ENCODE peak calls at places on chromosomes 4 and X, in four cellular contexts. O, H, I and Q are unnamed samples.

GRCh38 chrX:13670197-13670596 is 17.3 kb downstream of the TCEANC start:
- DNase-seq in O (no peak), H (no peak), I (no peak), Q (no peak)

GRCh38 chr4:137861682-137862081 is 329.4 kb upstream of the PCDH18 start:
- DNase-seq in O (no peak), H (no peak), I (peak), Q (no peak)

GRCh38 chr4:25442863-25443307 is 65.8 kb downstream of the ANAPC4 start:
- DNase-seq in O (no peak), H (no peak), I (no peak), Q (no peak)

GRCh38 chr4:106238819-106239420 is 77.1 kb downstream of the TBCK start:
- DNase-seq in O (no peak), H (peak), I (peak), Q (peak)

GRCh38 chr4:6443035-6444023 is 29.1 kb downstream of the PPP2R2C start:
- DNase-seq in O (no peak), H (no peak), I (no peak), Q (no peak)

GRCh38 chr4:680931-681645 is 6.7 kb downstream of the MYL5 start:
- DNase-seq in O (no peak), H (peak), I (no peak), Q (peak)

GRCh38 chr4:86791126-86791525 is 58.1 kb downstream of the SLC10A6 start:
- DNase-seq in O (no peak), H (peak), I (no peak), Q (no peak)

GRCh38 chr4:75168548-75168947 is 235.6 kb downstream of the PARM1 start:
- DNase-seq in O (no peak), H (no peak), I (no peak), Q (no peak)

GRCh38 chrX:134603806-134604700 is 54.2 kb downstream of the PLAC1 start:
- DNase-seq in O (no peak), H (no peak), I (peak), Q (no peak)

GRCh38 chr4:146647615-146648383 is 9.1 kb downstream of the POU4F2 start:
- DNase-seq in O (no peak), H (peak), I (no peak), Q (no peak)

GRCh38 chrX:41604154-41604553 is 84.6 kb upstream of the GPR34 start:
- DNase-seq in O (no peak), H (no peak), I (no peak), Q (no peak)

GRCh38 chrX:130053236-130053635 is 57.1 kb downstream of the ELF4 start:
- DNase-seq in O (no peak), H (no peak), I (no peak), Q (no peak)

GRCh38 chr4:65943076-65943475 is 272.8 kb upstream of the EPHA5 start:
- DNase-seq in O (no peak), H (no peak), I (no peak), Q (no peak)

GRCh38 chrX:69214463-69214862 is 49.2 kb upstream of the PJA1 start:
- DNase-seq in O (no peak), H (no peak), I (no peak), Q (no peak)

GRCh38 chr4:145847764-145848163 is 90.9 kb downstream of the ZNF827 start:
- DNase-seq in O (no peak), H (no peak), I (no peak), Q (no peak)

GRCh38 chrX:54413753-54414152 is 26.5 kb upstream of the TSR2 start:
- DNase-seq in O (no peak), H (no peak), I (no peak), Q (no peak)

GRCh38 chr4:141599853-141600252 is 36.5 kb upstream of the IL15 start:
- DNase-seq in O (no peak), H (no peak), I (peak), Q (no peak)

GRCh38 chr4:183266386-183266785 is 53.7 kb downstream of the CLDN22 start:
- DNase-seq in O (no peak), H (no peak), I (peak), Q (no peak)

GRCh38 chr4:129806986-129807385 is 711.0 kb downstream of the C4orf33 start:
- DNase-seq in O (no peak), H (no peak), I (no peak), Q (no peak)

GRCh38 chrX:47162927-47163583 is 18.0 kb downstream of the RBM10 start:
- DNase-seq in O (no peak), H (no peak), I (no peak), Q (no peak)

GRCh38 chr4:169208516-169208915 is 62.2 kb downstream of the SH3RF1 start:
- DNase-seq in O (no peak), H (no peak), I (peak), Q (no peak)

DNA sequence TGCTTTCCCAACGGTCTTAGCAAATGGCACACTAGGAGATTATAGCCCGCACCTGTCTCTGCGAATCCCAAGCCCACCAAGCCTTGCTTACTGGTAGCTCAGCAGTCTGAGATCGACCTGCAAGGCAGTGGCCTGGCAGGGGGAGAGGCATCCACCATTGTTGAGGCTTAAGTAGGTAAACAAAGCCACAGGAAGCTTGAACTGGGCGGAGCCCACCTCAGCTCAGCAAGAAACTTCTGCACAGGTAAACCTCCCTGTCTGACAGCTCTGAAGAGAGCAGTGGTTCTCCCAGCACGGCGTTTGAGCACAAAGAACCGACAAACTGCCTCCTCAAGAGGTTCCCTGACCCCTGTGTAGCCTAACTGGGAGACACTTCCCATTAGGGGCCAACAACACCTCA is 42.8 kb downstream of the BRWD3 start:
- DNase-seq in O (no peak), H (no peak), I (no peak), Q (no peak)
- TF ChIP-seq CHD1 in O (no peak), H (no peak), I (no peak), Q (no peak)

GRCh38 chrX:30228526-30228925 is 1.9 kb upstream of the MAGEB3 start:
- DNase-seq in O (no peak), H (no peak), I (no peak), Q (no peak)

GRCh38 chrX:30224541-30224940 is 5.9 kb upstream of the MAGEB3 start:
- DNase-seq in O (no peak), H (no peak), I (no peak), Q (no peak)

DNA sequence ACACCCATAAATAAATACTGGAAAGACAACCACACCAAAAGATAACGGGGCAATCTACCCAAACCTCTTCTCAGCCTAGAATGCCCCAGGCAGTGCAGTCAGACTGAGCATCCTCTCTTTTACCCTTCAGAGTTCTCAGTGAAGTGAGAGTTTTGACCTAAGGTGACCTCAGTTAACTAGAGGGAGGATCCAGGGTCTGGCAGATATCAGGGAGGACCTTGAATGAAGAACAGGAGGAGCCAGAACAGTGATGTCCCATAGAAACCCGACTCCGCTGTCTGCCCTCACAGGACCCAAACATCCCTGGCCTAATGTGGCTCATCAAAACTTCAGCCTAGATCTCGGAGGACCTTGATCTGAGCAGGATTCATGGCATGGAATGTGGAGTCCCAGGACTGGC is at the start of gene MAGEB3:
- DNase-seq in O (no peak), H (no peak), I (no peak), Q (no peak)
- TF ChIP-seq CHD1 in O (no peak), H (no peak), I (no peak), Q (no peak)

GRCh38 chr4:8350841-8351461 is 81.4 kb downstream of the HTRA3 start:
- DNase-seq in O (no peak), H (peak), I (no peak), Q (no peak)
- TF ChIP-seq CHD1 in O (no peak), H (no peak), I (no peak), Q (no peak)

DNA sequence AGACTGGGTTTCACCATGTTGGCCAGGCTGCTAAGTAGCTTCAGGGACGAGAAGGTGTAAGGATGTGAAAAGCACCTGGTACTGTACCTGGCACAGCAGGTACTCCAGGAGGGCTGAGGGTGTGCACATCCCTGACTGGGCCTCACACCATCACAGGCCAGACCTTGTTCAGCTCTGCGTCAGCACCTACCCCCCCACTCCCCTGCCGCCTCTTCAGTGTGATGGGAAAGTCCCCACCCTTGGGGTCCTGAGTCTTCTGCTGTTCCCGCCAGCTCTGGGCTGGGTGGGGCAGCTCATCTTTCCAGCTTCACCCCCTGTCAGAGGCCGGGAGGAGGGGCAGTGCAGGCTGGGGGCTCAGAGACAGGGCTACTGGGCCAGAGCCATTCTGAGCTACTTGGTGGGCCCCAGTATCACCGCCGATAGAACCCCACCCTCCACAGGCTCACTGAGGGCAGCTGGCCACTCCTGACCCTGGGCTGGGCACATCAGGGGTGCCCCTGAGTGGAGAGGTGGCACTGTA is 6.7 kb upstream of the SH3BP2 start:
- DNase-seq in O (peak), H (no peak), I (no peak), Q (no peak)
- TF ChIP-seq CHD1 in O (no peak), H (no peak), I (no peak), Q (no peak)

GRCh38 chrX:10157032-10157341 is 212 bp downstream of the CLCN4 start:
- DNase-seq in O (no peak), H (no peak), I (no peak), Q (no peak)

GRCh38 chrX:10155137-10155536 is 1.6 kb upstream of the CLCN4 start:
- DNase-seq in O (no peak), H (no peak), I (no peak), Q (no peak)

GRCh38 chrX:10158279-10158939 is 1.6 kb downstream of the CLCN4 start:
- DNase-seq in O (no peak), H (peak), I (no peak), Q (no peak)

GRCh38 chrX:10157545-10157944 is 770 bp downstream of the CLCN4 start:
- DNase-seq in O (no peak), H (no peak), I (peak), Q (no peak)

DNA sequence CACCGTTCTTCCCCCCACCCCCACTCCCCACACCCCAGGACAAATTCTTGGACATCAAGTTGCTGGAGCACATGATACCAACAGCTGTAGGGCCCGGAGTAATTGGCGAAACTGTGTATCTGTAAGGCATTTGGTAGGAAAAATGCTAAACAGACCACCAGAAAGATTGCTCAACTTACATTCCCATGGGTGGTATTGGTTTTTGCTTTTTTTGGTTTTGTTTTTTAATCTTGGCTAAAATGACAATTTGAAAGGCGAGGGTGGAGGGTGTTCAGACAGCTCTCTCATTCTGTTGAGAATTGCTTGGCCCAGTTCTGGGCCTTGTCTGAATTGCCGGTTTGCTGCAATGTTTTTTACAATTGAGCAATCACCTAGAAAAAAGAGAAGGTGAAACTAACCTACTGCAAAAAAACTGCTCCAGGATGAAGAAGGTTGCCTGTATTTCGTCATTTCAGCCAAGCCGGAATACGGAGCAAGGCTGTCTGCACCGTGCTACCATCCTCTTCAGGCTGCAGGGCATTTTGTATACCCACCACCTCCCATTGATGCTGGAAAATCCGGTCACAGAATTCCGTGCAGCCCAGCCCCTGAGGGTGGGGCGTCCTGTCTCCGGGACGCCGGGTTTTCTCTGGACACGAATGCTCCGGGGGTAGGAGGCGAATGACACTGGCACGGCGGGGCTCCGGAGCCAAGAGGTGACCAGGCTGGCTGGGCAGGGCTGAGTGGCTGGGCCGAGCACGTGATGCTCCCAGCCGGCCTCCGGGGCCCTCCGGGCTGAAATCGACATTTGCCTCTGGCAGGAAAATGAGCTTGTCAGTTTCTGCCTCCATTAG is at the start of gene CLCN4:
- DNase-seq in O (no peak), H (peak), I (no peak), Q (no peak)
- TF ChIP-seq CHD1 in O (no peak), H (no peak), I (no peak), Q (no peak)